ENCODE peak calls at places on chromosome 14, in six cellular contexts. D is RCC 7860; Z is stimulated activated CD8-positive, alpha-beta memory T cell treated with anti-CD3 and anti-CD28 coated beads, Interleukin-12 subunit alpha, Interleukin-12 subunit beta, amount 100 ng/mL, for 4 hours; P is HuH-7.5; H is CD4-positive, CD25-positive, alpha-beta regulatory T cell; T is foreskin melanocyte. I is an unnamed sample.

GRCh38 chr14:77120771-77121743 is 20.5 kb downstream of the ZDHHC22 start:
- DNase-seq in D (no peak), Z (no peak), P (no peak), H (peak; percentile 90), T (no peak), I (peak; percentile 31)

GRCh38 chr14:36663404-36664321 is 2.0 kb downstream of the PAX9 start:
- DNase-seq in D (no peak), Z (no peak), P (no peak), H (no peak), T (no peak), I (no peak)

GRCh38 chr14:29892327-29892726 is 35.3 kb downstream of the PRKD1 start:
- DNase-seq in D (no peak), Z (no peak), P (no peak), H (no peak), T (no peak), I (no peak)

GRCh38 chr14:104135121-104135903 is 3.1 kb upstream of the KIF26A start:
- DNase-seq in D (no peak), Z (no peak), P (peak; percentile 67), H (no peak), T (peak; percentile 3), I (no peak)

GRCh38 chr14:92217956-92218355 is 96.2 kb downstream of the CPSF2 start:
- DNase-seq in D (no peak), Z (no peak), P (no peak), H (no peak), T (no peak), I (no peak)

GRCh38 chr14:91835197-91835919 is 32.0 kb downstream of the TC2N start:
- DNase-seq in D (no peak), Z (no peak), P (no peak), H (peak; percentile 12), T (no peak), I (peak; percentile 30)

GRCh38 chr14:93013368-93013719 is 90.4 kb downstream of the CHGA start:
- DNase-seq in D (no peak), Z (no peak), P (no peak), H (no peak), T (no peak), I (no peak)

GRCh38 chr14:104337381-104337780 is 199.0 kb downstream of the KIF26A start:
- DNase-seq in D (no peak), Z (no peak), P (no peak), H (no peak), T (no peak), I (no peak)

GRCh38 chr14:34098045-34098984 is 147.4 kb upstream of the EGLN3 start:
- DNase-seq in D (peak; percentile 16), Z (no peak), P (peak; percentile 10), H (peak; percentile 42), T (no peak), I (no peak)

GRCh38 chr14:65042731-65043372 is 56.2 kb downstream of the FNTB start:
- DNase-seq in D (no peak), Z (no peak), P (no peak), H (no peak), T (no peak), I (no peak)

GRCh38 chr14:76272349-76272748 is 103.6 kb upstream of the ESRRB start:
- DNase-seq in D (no peak), Z (no peak), P (no peak), H (no peak), T (no peak), I (no peak)

GRCh38 chr14:45150386-45150890 is 14.7 kb downstream of the FANCM start:
- DNase-seq in D (no peak), Z (no peak), P (no peak), H (no peak), T (no peak), I (no peak)

GRCh38 chr14:100362311-100362927 is 39.3 kb downstream of the SLC25A47 start:
- DNase-seq in D (no peak), Z (no peak), P (no peak), H (no peak), T (peak; percentile 79), I (no peak)

GRCh38 chr14:95408731-95409471 is 89.2 kb upstream of the CLMN start:
- DNase-seq in D (no peak), Z (no peak), P (no peak), H (no peak), T (no peak), I (no peak)

GRCh38 chr14:46574236-46574970 is 77.2 kb downstream of the RPL10L start:
- DNase-seq in D (peak; percentile 59), Z (no peak), P (no peak), H (no peak), T (peak; percentile 76), I (no peak)

GRCh38 chr14:89000007-89000942 is 175.8 kb downstream of the TTC8 start:
- DNase-seq in D (peak; percentile 88), Z (no peak), P (no peak), H (peak; percentile 6), T (peak; percentile 52), I (no peak)

GRCh38 chr14:91415794-91416743 is 1.6 kb downstream of the CCDC88C start:
- DNase-seq in D (peak; percentile 5), Z (peak; percentile 41), P (no peak), H (peak; percentile 93), T (no peak), I (peak; percentile 30)

GRCh38 chr14:61959348-61959747 is 197.1 kb downstream of the SNAPC1 start:
- DNase-seq in D (no peak), Z (no peak), P (no peak), H (no peak), T (no peak), I (no peak)

GRCh38 chr14:104107611-104108569 is 22.4 kb downstream of the ASPG start:
- DNase-seq in D (no peak), Z (no peak), P (no peak), H (no peak), T (no peak), I (no peak)

GRCh38 chr14:82667006-82667405 is 1133.4 kb upstream of the SEL1L start:
- DNase-seq in D (no peak), Z (no peak), P (no peak), H (no peak), T (no peak), I (no peak)

GRCh38 chr14:62313228-62313627 is 551.0 kb downstream of the SNAPC1 start:
- DNase-seq in D (no peak), Z (no peak), P (no peak), H (no peak), T (no peak), I (no peak)

GRCh38 chr14:100755649-100756048 is 29.0 kb downstream of the DLK1 start:
- DNase-seq in D (peak; percentile 23), Z (no peak), P (no peak), H (no peak), T (no peak), I (no peak)

GRCh38 chr14:91284791-91285548 is 40.5 kb upstream of the GPR68 start:
- DNase-seq in D (no peak), Z (no peak), P (no peak), H (no peak), T (no peak), I (no peak)

GRCh38 chr14:91067186-91067585 is 6.7 kb upstream of the RPS6KA5 start:
- DNase-seq in D (no peak), Z (no peak), P (no peak), H (peak; percentile 85), T (no peak), I (no peak)

GRCh38 chr14:76946753-76947077 is 81.8 kb downstream of the IRF2BPL start:
- DNase-seq in D (no peak), Z (no peak), P (no peak), H (no peak), T (no peak), I (no peak)

GRCh38 chr14:36271939-36272907 is 48.2 kb downstream of the MBIP start:
- DNase-seq in D (no peak), Z (no peak), P (no peak), H (peak; percentile 18), T (no peak), I (no peak)

GRCh38 chr14:64060648-64061096 is 207.9 kb downstream of the SYNE2 start:
- DNase-seq in D (no peak), Z (no peak), P (peak; percentile 12), H (peak; percentile 33), T (no peak), I (no peak)

GRCh38 chr14:105358943-105359342 is 39.4 kb upstream of the TEX22 start:
- DNase-seq in D (no peak), Z (no peak), P (no peak), H (no peak), T (no peak), I (no peak)

GRCh38 chr14:65462411-65462810 is 49.9 kb downstream of the FUT8 start:
- DNase-seq in D (peak; percentile 85), Z (no peak), P (no peak), H (peak; percentile 13), T (no peak), I (no peak)

GRCh38 chr14:63852271-63852816 is 460 bp upstream of the SYNE2 start:
- DNase-seq in D (no peak), Z (no peak), P (peak; percentile 28), H (no peak), T (peak; percentile 12), I (peak; percentile 36)

GRCh38 chr14:37579250-37579649 is 15.8 kb downstream of the FOXA1 start:
- DNase-seq in D (no peak), Z (no peak), P (no peak), H (no peak), T (no peak), I (no peak)

GRCh38 chr14:95064256-95064655 is 93.1 kb downstream of the DICER1 start:
- DNase-seq in D (no peak), Z (no peak), P (no peak), H (no peak), T (no peak), I (no peak)

GRCh38 chr14:78359581-78359980 is 189.4 kb downstream of the NRXN3 start:
- DNase-seq in D (no peak), Z (no peak), P (no peak), H (no peak), T (no peak), I (no peak)

GRCh38 chr14:60363275-60363674 is 114.3 kb downstream of the PPM1A start:
- DNase-seq in D (no peak), Z (no peak), P (no peak), H (no peak), T (no peak), I (no peak)

GRCh38 chr14:69850736-69851112 is 28.5 kb upstream of the SMOC1 start:
- DNase-seq in D (no peak), Z (no peak), P (no peak), H (no peak), T (no peak), I (no peak)

GRCh38 chr14:66613344-66613743 is 105.4 kb downstream of the GPHN start:
- DNase-seq in D (no peak), Z (no peak), P (no peak), H (no peak), T (no peak), I (no peak)

GRCh38 chr14:104140213-104140462 is 1.8 kb downstream of the KIF26A start:
- DNase-seq in D (no peak), Z (no peak), P (no peak), H (no peak), T (no peak), I (no peak)

GRCh38 chr14:63383776-63384367 is 65.1 kb upstream of the GPHB5 start:
- DNase-seq in D (no peak), Z (peak; percentile 10), P (no peak), H (peak; percentile 80), T (no peak), I (no peak)

GRCh38 chr14:25431211-25432076 is 381.5 kb upstream of the STXBP6 start:
- DNase-seq in D (no peak), Z (no peak), P (peak; percentile 13), H (peak; percentile 0), T (no peak), I (no peak)

I was measured in NCI-H1105.